ENCODE peak calls at places on chromosomes 4 and X, in five cellular contexts. Z, Y, B, F and K are unnamed samples.

GRCh38 chrX:72247206-72247944 is 8.5 kb upstream of the ERCC6L start:
- DNase-seq in Z (no peak), F (no peak), B (no peak), Y (no peak), K (no peak)

GRCh38 chr4:182231503-182231902 is 11.7 kb upstream of the TENM3 start:
- DNase-seq in B (no peak), Y (no peak), Z (no peak), F (no peak), K (no peak)

GRCh38 chr4:152807294-152807829 is 27.6 kb downstream of the ARFIP1 start:
- DNase-seq in Y (no peak), Z (no peak), B (no peak), F (peak; percentile 52), K (no peak)

GRCh38 chrX:10482262-10482661 is 138.1 kb downstream of the MID1 start:
- DNase-seq in Z (no peak), F (no peak), Y (no peak), B (no peak), K (peak; percentile 32)

GRCh38 chr4:41172772-41173171 is 41.6 kb downstream of the APBB2 start:
- DNase-seq in B (no peak), F (no peak), Y (no peak), Z (no peak), K (no peak)

GRCh38 chr4:54581807-54582206 is 76.0 kb upstream of the KIT start:
- DNase-seq in Y (no peak), Z (no peak), F (no peak), B (no peak), K (no peak)

GRCh38 chr4:152719856-152720556 is 40.2 kb upstream of the TMEM154 start:
- DNase-seq in Y (no peak), B (no peak), F (peak; percentile 59), Z (no peak), K (no peak)

GRCh38 chr4:108830509-108831244 is 67.8 kb upstream of the ETNPPL start:
- DNase-seq in F (no peak), Z (no peak), B (no peak), Y (no peak), K (peak; percentile 81)

GRCh38 chr4:79325864-79326328 is at the start of gene NAA11:
- DNase-seq in B (no peak), Z (no peak), F (no peak), Y (no peak), K (no peak)

GRCh38 chr4:169042608-169043007 is 32.6 kb upstream of the CBR4 start:
- DNase-seq in B (no peak), Z (no peak), F (no peak), Y (no peak), K (no peak)

GRCh38 chr4:175394213-175394612 is 417.9 kb downstream of the GPM6A start:
- DNase-seq in F (no peak), Z (no peak), Y (no peak), B (no peak), K (no peak)

GRCh38 chr4:16627999-16628398 is 270.4 kb downstream of the LDB2 start:
- DNase-seq in F (peak; percentile 1), Y (no peak), B (no peak), Z (no peak), K (no peak)

GRCh38 chrX:134139090-134139489 is 97.9 kb upstream of the CCDC160 start:
- DNase-seq in Y (no peak), Z (no peak), F (no peak), B (no peak), K (no peak)

GRCh38 chr4:68906238-68907137 is 45.1 kb downstream of the UGT2A3 start:
- DNase-seq in B (no peak), Y (peak; percentile 5), F (peak; percentile 4), Z (no peak), K (no peak)

GRCh38 chr4:123561525-123561924 is 164.9 kb downstream of the SPRY1 start:
- DNase-seq in Z (no peak), Y (no peak), B (no peak), F (no peak), K (no peak)

GRCh38 chr4:47238697-47239096 is 207.3 kb downstream of the GABRB1 start:
- DNase-seq in Z (no peak), F (no peak), Y (no peak), B (no peak), K (no peak)

GRCh38 chrX:115968436-115969252 is 201.9 kb upstream of the AGTR2 start:
- DNase-seq in B (no peak), F (peak; percentile 45), Y (peak; percentile 26), Z (peak; percentile 83), K (peak; percentile 52)
- H3K4me3 ChIP-seq in B (no peak overlapping the region), F (peak overlapping the region; percentile 47), Y (peak overlapping the region; percentile 97), Z (peak overlapping the region; percentile 92), K (peak overlapping the region; percentile 44)

GRCh38 chr4:7822858-7823257 is 116.8 kb downstream of the AFAP1 start:
- DNase-seq in Y (no peak), F (no peak), Z (no peak), B (no peak), K (peak; percentile 50)
- H3K4me1 ChIP-seq in Y (peaks cover 4% of the 10 kb centered on the region), F (peaks cover 4% of the 10 kb centered on the region), Z (peaks cover 72% of the 10 kb centered on the region), B (no peaks in the 10 kb centered on the region), K (peaks cover 14% of the 10 kb centered on the region)

GRCh38 chr4:10030946-10031662 is 9.8 kb upstream of the SLC2A9 start:
- DNase-seq in Y (no peak), B (no peak), Z (no peak), F (no peak), K (no peak)

GRCh38 chr4:10033191-10033881 is 12.0 kb upstream of the SLC2A9 start:
- DNase-seq in Y (no peak), B (no peak), F (no peak), Z (no peak), K (no peak)

GRCh38 chr4:10032625-10033024 is 11.3 kb upstream of the SLC2A9 start:
- DNase-seq in Z (peak; percentile 71), F (peak; percentile 92), B (no peak), Y (no peak), K (no peak)

GRCh38 chr4:10034136-10034535 is 12.8 kb upstream of the SLC2A9 start:
- DNase-seq in B (no peak), Z (no peak), Y (no peak), F (no peak), K (no peak)

GRCh38 chr4:10031663-10032590 is 10.6 kb upstream of the SLC2A9 start:
- DNase-seq in F (no peak), Y (no peak), Z (no peak), B (no peak), K (peak; percentile 54)
- H3K27ac ChIP-seq in F (no peak overlapping the region), Y (no peak overlapping the region), Z (peak overlapping the region; percentile 45), B (no peak overlapping the region), K (peak overlapping the region; percentile 2)

GRCh38 chr4:1720163-1720983 is 750 bp downstream of the TMEM129 start:
- DNase-seq in F (peak; percentile 37), B (peak; percentile 85), Z (no peak), Y (peak; percentile 40), K (no peak)

GRCh38 chr4:1721666-1722550 is 587 bp downstream of the TACC3 start:
- DNase-seq in B (peak; percentile 62), Y (no peak), F (no peak), Z (no peak), K (no peak)

GRCh38 chr4:1723131-1723801 is 1.9 kb downstream of the TACC3 start:
- DNase-seq in F (no peak), B (no peak), Y (no peak), Z (no peak), K (no peak)

GRCh38 chr4:1721003-1721665 is at the start of the genes TACC3 and TMEM129:
- DNase-seq in Y (peak; percentile 90), Z (peak; percentile 90), B (peak; percentile 99), F (peak; percentile 98), K (peak; percentile 93)

GRCh38 chr4:1722551-1723071 is 1.3 kb downstream of the TACC3 start:
- DNase-seq in Y (no peak), F (no peak), Z (no peak), B (no peak), K (no peak)
- H3K4me3 ChIP-seq in Y (peak overlapping the region; percentile 97), F (peak overlapping the region; percentile 78), Z (peak overlapping the region; percentile 89), B (peak overlapping the region; percentile 77), K (no peak overlapping the region)

GRCh38 chr4:159145318-159146006 is 42.6 kb downstream of the RAPGEF2 start:
- DNase-seq in Y (no peak), Z (no peak), B (no peak), F (no peak), K (no peak)

GRCh38 chr4:159142985-159143384 is 40.1 kb downstream of the RAPGEF2 start:
- DNase-seq in B (no peak), Y (no peak), F (no peak), Z (no peak), K (no peak)

GRCh38 chr4:159142254-159142653 is 39.4 kb downstream of the RAPGEF2 start:
- DNase-seq in F (peak; percentile 9), B (no peak), Z (no peak), Y (no peak), K (no peak)

GRCh38 chr4:159146007-159146330 is 43.1 kb downstream of the RAPGEF2 start:
- DNase-seq in Z (no peak), F (no peak), B (no peak), Y (no peak), K (no peak)

DNA sequence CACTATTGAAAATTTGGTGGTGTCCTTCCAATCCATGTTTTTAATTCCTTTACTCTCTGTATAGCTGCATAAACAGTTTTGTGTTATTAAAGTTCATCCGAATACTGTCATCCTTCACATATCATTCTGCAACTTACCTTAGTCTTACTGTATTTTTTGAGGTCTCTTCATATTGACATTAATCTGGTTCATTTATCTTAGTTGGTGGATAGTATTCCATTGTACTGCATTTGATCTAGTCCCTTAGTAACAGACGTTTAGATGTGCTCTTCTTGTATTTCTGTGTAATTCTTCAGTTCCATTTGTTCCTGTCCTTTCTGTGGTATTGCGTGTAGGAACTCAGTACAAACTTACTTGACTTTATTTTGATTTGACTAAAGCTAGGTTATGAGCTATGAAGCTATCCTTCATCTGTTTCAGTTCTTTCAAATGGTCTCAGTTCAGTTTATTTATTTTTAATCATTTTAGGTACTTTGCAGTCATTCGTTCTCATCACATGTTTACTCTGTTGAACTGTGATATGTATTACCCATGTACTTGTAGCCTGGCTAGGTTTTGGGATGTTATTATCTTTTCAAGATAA is 41.3 kb downstream of the RAPGEF2 start:
- DNase-seq in B (no peak), F (no peak), Y (no peak), Z (no peak), K (no peak)
- H3K4me1 ChIP-seq in B (no peaks in the 10 kb centered on the region), F (peaks cover 7% of the 10 kb centered on the region), Y (no peaks in the 10 kb centered on the region), Z (peaks cover 37% of the 10 kb centered on the region), K (peaks cover 47% of the 10 kb centered on the region)

GRCh38 chr4:57199267-57199666 is 89.1 kb upstream of the IGFBP7 start:
- DNase-seq in F (no peak), Y (no peak), B (no peak), Z (no peak), K (no peak)

GRCh38 chr4:57193996-57194675 is 84.0 kb upstream of the IGFBP7 start:
- DNase-seq in B (no peak), F (no peak), Y (no peak), Z (no peak), K (no peak)

GRCh38 chr4:57191523-57192034 is 81.4 kb upstream of the IGFBP7 start:
- DNase-seq in B (no peak), Y (no peak), Z (no peak), F (no peak), K (no peak)

GRCh38 chr4:57193164-57193810 is 83.1 kb upstream of the IGFBP7 start:
- DNase-seq in Z (no peak), B (no peak), Y (no peak), F (no peak), K (no peak)

GRCh38 chr4:57195622-57196021 is 85.4 kb upstream of the IGFBP7 start:
- DNase-seq in F (no peak), B (no peak), Y (no peak), Z (no peak), K (no peak)
- H3K27ac ChIP-seq in F (no peak overlapping the region), B (no peak overlapping the region), Y (no peak overlapping the region), Z (no peak overlapping the region), K (no peak overlapping the region)